ENCODE peak calls at places on chromosome 20, in four cellular contexts. N is mammary epithelial cell, T is A549, X is cardiac muscle cell. J is an unnamed sample.

GRCh38 chr20:4344660-4345059 is 329.3 kb upstream of the RNF24 start:
- DNase-seq in N (no peak), T (no peak), X (no peak), J (no peak)

GRCh38 chr20:37302981-37303380 is 13.5 kb downstream of the MANBAL start:
- DNase-seq in N (no peak), T (no peak), X (no peak), J (no peak)

GRCh38 chr20:36017034-36017951 is 48.9 kb downstream of the CNBD2 start:
- DNase-seq in N (no peak), T (peak), X (peak), J (peak)

GRCh38 chr20:58693226-58694006 is 816 bp downstream of the NPEPL1 start:
- DNase-seq in N (no peak), T (peak), X (no peak), J (no peak)

GRCh38 chr20:64069614-64070243 is 6.7 kb downstream of the TCEA2 start:
- DNase-seq in N (no peak), T (no peak), X (peak), J (peak)

GRCh38 chr20:10581823-10582222 is 92.0 kb downstream of the JAG1 start:
- DNase-seq in N (no peak), T (no peak), X (no peak), J (peak)

GRCh38 chr20:38298768-38299288 is 5.1 kb upstream of the BPI start:
- DNase-seq in N (peak), T (no peak), X (peak), J (no peak)

GRCh38 chr20:20821496-20822260 is 109.2 kb upstream of the RALGAPA2 start:
- DNase-seq in N (no peak), T (no peak), X (no peak), J (no peak)

GRCh38 chr20:39851459-39851858 is 837.6 kb downstream of the MAFB start:
- DNase-seq in N (peak), T (no peak), X (peak), J (no peak)

GRCh38 chr20:52974155-52974554 is 2.0 kb downstream of the TSHZ2 start:
- DNase-seq in N (peak), T (no peak), X (peak), J (no peak)

GRCh38 chr20:10300582-10301108 is 82.0 kb downstream of the SNAP25 start:
- DNase-seq in N (no peak), T (no peak), X (no peak), J (no peak)

GRCh38 chr20:57398231-57398821 is 7.1 kb downstream of the RBM38 start:
- DNase-seq in N (no peak), T (no peak), X (no peak), J (no peak)

GRCh38 chr20:57397693-57398108 is 6.5 kb downstream of the RBM38 start:
- DNase-seq in N (no peak), T (no peak), X (no peak), J (no peak)

GRCh38 chr20:57396212-57396611 is 5.0 kb downstream of the RBM38 start:
- DNase-seq in N (no peak), T (no peak), X (no peak), J (no peak)

GRCh38 chr20:57396638-57397003 is 5.4 kb downstream of the RBM38 start:
- DNase-seq in N (no peak), T (no peak), X (no peak), J (no peak)

DNA sequence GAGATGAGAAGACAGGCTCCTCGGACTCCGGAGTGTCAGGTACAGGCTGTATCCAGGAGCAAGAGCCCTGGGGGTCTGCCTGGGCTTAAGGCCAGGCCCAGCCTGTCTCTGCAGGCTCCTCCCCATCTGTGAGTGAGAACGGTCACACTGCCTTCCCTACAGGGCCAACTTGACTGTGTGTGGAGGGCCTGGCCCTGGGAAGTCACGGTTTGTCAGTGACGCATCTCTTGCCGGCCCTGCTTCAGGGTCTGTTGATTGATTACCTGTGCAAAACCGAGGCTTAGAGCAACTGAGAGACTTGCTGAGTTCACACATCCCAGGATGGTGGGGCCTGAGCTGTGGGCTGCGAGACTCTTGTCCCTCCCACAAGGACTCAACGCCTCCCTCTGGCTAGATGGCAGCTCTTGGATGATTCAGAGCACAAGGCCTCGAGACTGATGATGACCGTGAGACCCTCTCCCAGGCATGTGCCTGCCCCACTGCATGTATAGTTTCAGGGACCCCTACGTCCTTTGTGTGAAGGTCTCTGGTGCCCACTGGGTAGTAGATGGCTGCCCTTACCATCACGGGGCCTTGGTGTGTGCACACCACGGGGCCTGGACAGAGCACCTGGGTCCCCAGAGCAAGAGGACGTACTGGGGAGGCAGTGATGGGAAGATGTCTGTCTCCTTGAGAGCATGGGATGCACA is 6.0 kb downstream of the RBM38 start:
- DNase-seq in N (no peak), T (no peak), X (no peak), J (no peak)
- H3K27ac ChIP-seq in N (no peak), T (no peak), X (peak), J (no peak)

DNA sequence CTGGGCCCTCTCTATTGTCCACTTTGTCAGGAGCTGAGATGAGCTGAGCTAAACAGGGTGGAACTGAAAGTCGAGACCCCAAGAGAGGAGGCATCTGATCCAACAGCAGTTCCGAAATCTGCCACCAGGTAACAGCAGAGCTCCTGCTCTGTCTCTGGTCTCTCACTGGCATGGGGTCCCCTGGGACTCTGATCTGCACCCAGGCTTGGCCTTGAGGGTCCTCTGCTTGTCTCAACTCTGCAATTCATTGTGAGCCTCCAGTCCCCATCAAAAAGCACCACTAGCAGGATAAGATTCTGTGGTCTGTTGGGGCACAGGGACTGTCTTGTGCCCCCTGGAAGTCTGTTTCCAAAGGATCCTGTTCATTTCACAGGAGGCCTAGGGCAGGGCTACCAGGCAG is 62.5 kb upstream of the TOP1 start:
- DNase-seq in N (no peak), T (no peak), X (no peak), J (no peak)
- TF ChIP-seq CTCF in N (peak), T (no peak), X (peak), J (peak)

GRCh38 chr20:24235740-24236139 is 233.7 kb upstream of the SYNDIG1 start:
- DNase-seq in N (no peak), T (no peak), X (no peak), J (no peak)
- H3K27ac ChIP-seq in N (no peak), T (no peak), X (no peak), J (no peak)

GRCh38 chr20:19210426-19211155 is 1.9 kb upstream of the SLC24A3 start:
- DNase-seq in N (no peak), T (no peak), X (peak), J (no peak)

GRCh38 chr20:19211661-19212523 is 550 bp upstream of the SLC24A3 start:
- DNase-seq in N (no peak), T (no peak), X (peak), J (no peak)

GRCh38 chr20:19213946-19214490 is 1.6 kb downstream of the SLC24A3 start:
- DNase-seq in N (no peak), T (no peak), X (no peak), J (no peak)

GRCh38 chr20:19211252-19211651 is 1.2 kb upstream of the SLC24A3 start:
- DNase-seq in N (no peak), T (no peak), X (no peak), J (no peak)

GRCh38 chr20:19212524-19213502 is at the start of gene SLC24A3:
- DNase-seq in N (peak), T (peak), X (peak), J (peak)
- TF ChIP-seq CTCF in N (no peak), T (peak), X (peak), J (peak)

GRCh38 chr20:49602370-49603208 is 34.7 kb upstream of the PTGIS start:
- DNase-seq in N (no peak), T (no peak), X (no peak), J (no peak)
- H3K27ac ChIP-seq in N (no peak), T (peak), X (no peak), J (no peak)

GRCh38 chr20:23059831-23060230 is 10.4 kb upstream of the THBD start:
- DNase-seq in N (no peak), T (no peak), X (no peak), J (no peak)

GRCh38 chr20:23061713-23062561 is 12.5 kb upstream of the THBD start:
- DNase-seq in N (no peak), T (peak), X (peak), J (peak)

GRCh38 chr20:23061262-23061661 is 11.8 kb upstream of the THBD start:
- DNase-seq in N (no peak), T (no peak), X (no peak), J (no peak)

GRCh38 chr20:23060629-23061028 is 11.2 kb upstream of the THBD start:
- DNase-seq in N (no peak), T (no peak), X (no peak), J (no peak)

GRCh38 chr20:23058240-23058639 is 8.8 kb upstream of the THBD start:
- DNase-seq in N (no peak), T (no peak), X (no peak), J (no peak)
- TF ChIP-seq CTCF in N (peak), T (no peak), X (no peak), J (no peak)

GRCh38 chr20:41331731-41332130 is 8.9 kb upstream of the LPIN3 start:
- DNase-seq in N (no peak), T (no peak), X (no peak), J (no peak)

GRCh38 chr20:41334452-41335421 is 5.9 kb upstream of the LPIN3 start:
- DNase-seq in N (no peak), T (no peak), X (peak), J (no peak)

GRCh38 chr20:41336711-41337492 is 3.7 kb upstream of the LPIN3 start:
- DNase-seq in N (no peak), T (no peak), X (no peak), J (no peak)

GRCh38 chr20:41334036-41334435 is 6.6 kb upstream of the LPIN3 start:
- DNase-seq in N (no peak), T (no peak), X (no peak), J (no peak)

DNA sequence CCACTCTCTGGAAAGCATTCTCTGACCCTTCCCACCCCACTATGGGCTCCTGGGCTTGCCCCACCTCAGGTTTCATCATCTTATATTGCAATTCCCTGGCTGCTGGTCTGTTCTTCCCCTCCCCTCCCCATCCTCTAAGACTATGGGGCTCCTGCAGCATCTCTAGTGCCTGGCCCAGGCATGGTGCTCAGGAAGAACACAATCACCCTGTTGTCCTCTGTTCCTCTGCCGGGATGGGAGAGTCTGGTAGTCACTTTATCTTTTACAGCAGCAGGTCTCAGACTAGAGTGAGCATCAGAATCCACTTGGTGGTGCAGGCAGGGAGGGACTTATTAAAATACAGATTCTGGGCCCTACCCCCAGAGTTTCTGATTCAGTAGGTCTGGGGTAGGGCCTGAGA is 5.0 kb upstream of the LPIN3 start:
- DNase-seq in N (no peak), T (no peak), X (no peak), J (no peak)
- H3K27ac ChIP-seq in N (no peak), T (no peak), X (no peak), J (peak)

GRCh38 chr20:42026599-42026998 is 408.4 kb upstream of the CHD6 start:
- DNase-seq in N (no peak), T (no peak), X (no peak), J (no peak)

GRCh38 chr20:42024653-42025052 is 406.5 kb upstream of the CHD6 start:
- DNase-seq in N (no peak), T (no peak), X (no peak), J (no peak)

DNA sequence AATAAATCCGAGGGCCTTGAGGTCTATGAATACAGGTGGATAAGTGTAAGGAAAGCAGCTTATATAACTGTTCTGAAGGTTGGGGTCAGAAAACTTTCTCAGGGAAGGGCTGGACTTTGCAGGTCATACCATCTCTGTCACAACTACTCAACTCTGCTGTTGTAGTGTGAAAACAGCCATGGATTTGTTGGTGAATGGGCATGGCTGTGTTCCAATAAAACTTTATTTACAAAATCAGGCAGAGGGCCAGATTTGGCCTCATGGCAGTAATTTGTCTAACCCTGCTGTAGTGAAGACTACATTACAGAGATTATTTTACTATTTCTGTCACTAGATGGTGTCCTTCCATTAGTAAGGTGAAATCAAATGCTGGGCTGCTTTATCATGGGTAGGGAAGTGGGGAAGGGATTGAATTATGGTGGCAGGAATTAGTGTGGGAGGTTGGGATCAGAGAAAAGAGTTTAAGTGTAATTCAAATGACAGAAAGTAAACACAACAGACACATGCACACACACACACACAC is 409.6 kb upstream of the CHD6 start:
- DNase-seq in N (no peak), T (no peak), X (no peak), J (no peak)
- TF ChIP-seq CTCF in N (no peak), T (no peak), X (no peak), J (no peak)